ENCODE peak calls at places on chromosomes 6 and 20, in four cellular contexts. N, V, T and L are unnamed samples. For H3K27me3 and H3K36me3, the result is how much of the 10 kb centered on the place peaks cover.

GRCh38 chr20:46563170-46563847 is 12.9 kb upstream of the OCSTAMP start:
- DNase-seq in V (no peak), N (peak), T (no peak), L (no peak)

GRCh38 chr20:20375862-20376261 is 8.0 kb downstream of the INSM1 start:
- DNase-seq in N (no peak), V (no peak), T (no peak), L (no peak)

GRCh38 chr20:20658123-20658522 is 54.3 kb downstream of the RALGAPA2 start:
- DNase-seq in V (no peak), T (no peak), N (no peak), L (no peak)

GRCh38 chr6:24980507-24981384 is 45.0 kb upstream of the RIPOR2 start:
- DNase-seq in N (peak), T (peak), V (no peak), L (no peak)

GRCh38 chr6:56843476-56844349 is 111.2 kb upstream of the BEND6 start:
- DNase-seq in V (peak), N (peak), T (peak), L (no peak)

GRCh38 chr6:157804448-157805327 is 18.4 kb upstream of the SNX9 start:
- DNase-seq in N (no peak), T (no peak), V (no peak), L (no peak)

GRCh38 chr20:5171074-5171789 is 44.4 kb downstream of the CDS2 start:
- DNase-seq in T (no peak), V (peak), N (peak), L (no peak)

GRCh38 chr6:112413805-112414204 is 66.7 kb downstream of the RFPL4B start:
- DNase-seq in V (no peak), T (peak), N (no peak), L (no peak)

GRCh38 chr6:28142446-28142845 is 763 bp downstream of the ZKSCAN8 start:
- DNase-seq in N (no peak), T (peak), V (no peak), L (no peak)

GRCh38 chr6:97850458-97851218 is 567.6 kb upstream of the MMS22L start:
- DNase-seq in N (peak), V (no peak), T (no peak), L (no peak)

GRCh38 chr20:47032969-47033578 is 138.4 kb downstream of the EYA2 start:
- DNase-seq in N (no peak), V (peak), T (no peak), L (no peak)

GRCh38 chr6:131694832-131695426 is 6.3 kb downstream of the OR2A4 start:
- DNase-seq in V (peak), T (peak), N (peak), L (no peak)

GRCh38 chr6:9593566-9593965 is 821.3 kb downstream of the TFAP2A start:
- DNase-seq in N (no peak), T (peak), V (no peak), L (no peak)

GRCh38 chr6:133895573-133896343 is 6.8 kb downstream of the TCF21 start:
- DNase-seq in T (no peak), V (peak), N (peak), L (no peak)

GRCh38 chr6:43989556-43990248 is 137.6 kb downstream of the MRPL14 start:
- DNase-seq in T (no peak), V (peak), N (no peak), L (no peak)

GRCh38 chr20:24786096-24786495 is 163.0 kb upstream of the CST7 start:
- DNase-seq in T (no peak), V (no peak), N (no peak), L (no peak)

GRCh38 chr20:24785141-24785924 is 163.7 kb upstream of the CST7 start:
- DNase-seq in V (no peak), T (peak), N (no peak), L (no peak)

GRCh38 chr20:24787621-24788020 is 161.4 kb upstream of the CST7 start:
- DNase-seq in N (no peak), V (no peak), T (no peak), L (no peak)

GRCh38 chr20:24786646-24787045 is 162.4 kb upstream of the CST7 start:
- DNase-seq in V (no peak), N (no peak), T (no peak), L (no peak)

DNA sequence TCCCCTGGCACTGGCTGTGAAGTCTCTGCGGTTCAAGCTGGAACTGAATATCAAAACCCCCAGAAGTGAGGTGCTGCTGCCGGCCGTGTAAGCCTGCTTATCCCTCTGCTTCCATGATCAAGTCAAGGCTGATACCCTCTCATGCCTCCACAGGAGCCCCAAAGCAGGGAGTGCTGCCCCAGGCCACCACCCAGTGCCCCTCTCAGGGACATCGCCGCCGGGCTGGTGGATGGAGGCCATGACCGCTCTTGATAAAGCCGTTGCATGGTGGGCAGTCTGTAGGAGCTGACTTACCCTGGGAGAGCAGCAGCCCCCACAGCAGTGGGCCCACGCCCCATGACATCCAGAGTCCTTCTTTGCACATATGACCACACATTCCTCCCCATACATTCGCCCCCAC is 162.0 kb upstream of the CST7 start:
- DNase-seq in V (no peak), T (no peak), N (no peak), L (no peak)
- H3K27me3 ChIP-seq in V (under half), T (under half), N (under half), L (under half)

DNA sequence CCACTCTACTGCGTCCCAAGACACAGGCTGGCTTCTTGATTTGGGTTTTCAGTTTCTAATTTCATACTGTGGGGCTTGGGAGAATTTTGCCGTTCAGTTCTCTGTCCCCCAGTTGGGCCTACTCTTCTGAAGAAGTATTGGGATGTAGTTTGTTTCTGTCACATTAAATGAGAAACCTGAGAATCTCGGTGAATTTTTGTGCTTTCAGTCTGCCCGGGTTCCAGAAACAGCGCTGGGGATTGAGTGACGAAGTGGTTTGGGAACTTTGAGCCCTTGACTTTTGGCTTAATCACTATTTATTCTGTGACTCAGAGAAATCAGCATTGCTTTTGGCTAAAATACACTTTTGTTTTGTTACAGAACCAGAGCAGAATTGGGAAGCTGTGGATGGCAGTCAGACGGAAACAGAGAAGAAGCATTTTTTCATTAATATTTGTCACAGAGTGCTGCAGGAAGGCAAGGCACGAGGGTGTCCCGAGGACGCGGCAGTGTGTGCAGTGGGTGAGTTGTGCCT is 74.0 kb downstream of the IGF2R start:
- DNase-seq in T (peak), V (no peak), N (no peak), L (no peak)
- H3K36me3 ChIP-seq in T (under half), V (half or more), N (half or more), L (under half)

DNA sequence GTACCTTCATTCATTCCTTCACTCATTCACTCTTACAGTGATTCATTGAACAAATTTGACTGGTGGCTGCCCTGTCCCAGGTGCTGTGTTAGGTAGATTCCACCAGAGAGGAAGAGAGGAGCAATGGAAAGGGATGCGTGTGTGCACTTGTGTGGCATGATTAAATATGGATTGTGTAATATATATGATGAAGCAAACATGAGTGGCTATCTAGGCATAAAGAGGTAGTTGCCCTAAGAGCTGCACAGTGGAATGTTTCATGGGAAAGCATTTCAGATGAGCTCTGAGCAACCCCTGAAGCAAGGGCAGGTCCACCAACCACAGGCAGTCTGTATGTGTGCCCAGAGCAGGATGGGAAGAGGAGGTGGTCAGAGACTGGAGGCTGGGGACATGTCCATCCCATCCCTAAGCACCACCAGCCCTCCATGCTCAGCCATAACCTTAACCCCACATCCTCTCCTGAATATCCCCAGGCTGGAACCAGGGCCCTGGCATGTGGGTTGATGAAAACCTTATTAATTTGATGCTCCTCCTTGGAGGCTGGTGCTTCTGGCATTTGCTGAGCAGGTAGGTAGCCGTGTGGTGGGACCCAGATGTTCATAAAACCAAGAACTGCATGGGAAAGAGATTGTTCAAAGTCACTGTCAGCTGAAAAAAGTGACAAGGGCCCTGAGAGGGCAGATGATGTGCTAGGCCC is 226.2 kb downstream of the SYNDIG1 start:
- DNase-seq in T (peak), N (no peak), V (no peak), L (no peak)
- H3K4me3 ChIP-seq in T (no peak), N (no peak), V (no peak), L (no peak)

GRCh38 chr6:169170583-169170955 is 83.1 kb downstream of the THBS2 start:
- DNase-seq in V (no peak), T (no peak), N (no peak), L (no peak)

GRCh38 chr6:169172435-169172834 is 81.2 kb downstream of the THBS2 start:
- DNase-seq in N (no peak), T (peak), V (peak), L (peak)

GRCh38 chr6:169169941-169170582 is 83.6 kb downstream of the THBS2 start:
- DNase-seq in N (no peak), V (no peak), T (no peak), L (no peak)

GRCh38 chr6:169171951-169172350 is 81.7 kb downstream of the THBS2 start:
- DNase-seq in T (peak), N (no peak), V (no peak), L (no peak)

GRCh38 chr6:169171010-169171409 is 82.6 kb downstream of the THBS2 start:
- DNase-seq in V (no peak), N (no peak), T (no peak), L (no peak)
- H3K27me3 ChIP-seq in V (under half), N (under half), T (under half), L (under half)